ENCODE peak calls at places on chromosome 7, in seven cellular contexts. A is iPS-NIHi11; R is GM13976; G is hippocampal formation; X is AG09319; S is CD4-positive, CD25-positive, alpha-beta regulatory T cell; D is AG04450. J is an unnamed sample.

GRCh38 chr7:27172823-27173411 is 1.2 kb downstream of the HOXA10 start:
- DNase-seq in A (peak), R (no peak), G (no peak), X (no peak), S (no peak), D (no peak), J (no peak)

GRCh38 chr7:17234398-17235021 is 63.9 kb upstream of the AHR start:
- DNase-seq in A (no peak), R (peak), G (no peak), X (peak), S (peak), D (peak), J (peak)

GRCh38 chr7:1278543-1278942 is 45.9 kb downstream of the UNCX start:
- DNase-seq in A (no peak), R (no peak), G (no peak), X (no peak), S (no peak), D (no peak), J (no peak)

GRCh38 chr7:73638921-73639320 is 14.6 kb upstream of the MLXIPL start:
- DNase-seq in A (no peak), R (no peak), G (no peak), X (no peak), S (no peak), D (no peak), J (no peak)

GRCh38 chr7:64312826-64313225 is 935 bp upstream of the ZNF736 start:
- DNase-seq in A (no peak), R (no peak), G (no peak), X (no peak), S (no peak), D (no peak), J (no peak)

GRCh38 chr7:95537483-95537882 is 51.7 kb downstream of the ASB4 start:
- DNase-seq in A (no peak), R (no peak), G (no peak), X (no peak), S (no peak), D (no peak), J (no peak)

GRCh38 chr7:76234931-76235441 is 33.3 kb downstream of the SRRM3 start:
- DNase-seq in A (peak), R (peak), G (peak), X (peak), S (peak), D (peak), J (peak)

GRCh38 chr7:117673367-117673766 is 193.5 kb downstream of the CFTR start:
- DNase-seq in A (peak), R (no peak), G (peak), X (no peak), S (no peak), D (no peak), J (no peak)

GRCh38 chr7:64997927-64998391 is 7.1 kb upstream of the ZNF117 start:
- DNase-seq in A (peak), R (no peak), G (no peak), X (no peak), S (no peak), D (no peak), J (no peak)

GRCh38 chr7:140631006-140631405 is 9.6 kb downstream of the DENND2A start:
- DNase-seq in A (no peak), R (no peak), G (no peak), X (no peak), S (no peak), D (no peak), J (no peak)

GRCh38 chr7:159098795-159099194 is 45.9 kb downstream of the VIPR2 start:
- DNase-seq in A (no peak), R (no peak), G (no peak), X (no peak), S (no peak), D (no peak), J (no peak)

GRCh38 chr7:47518827-47519226 is 63.1 kb downstream of the TNS3 start:
- DNase-seq in A (no peak), R (no peak), G (no peak), X (no peak), S (no peak), D (no peak), J (no peak)

GRCh38 chr7:135645296-135645904 is 16.9 kb upstream of the STMP1 start:
- DNase-seq in A (peak), R (peak), G (no peak), X (no peak), S (peak), D (no peak), J (peak)

GRCh38 chr7:105136221-105136620 is 122.2 kb downstream of the KMT2E start:
- DNase-seq in A (no peak), R (no peak), G (no peak), X (no peak), S (no peak), D (no peak), J (no peak)

GRCh38 chr7:35630024-35630423 is 64.9 kb downstream of the HERPUD2 start:
- DNase-seq in A (no peak), R (no peak), G (no peak), X (no peak), S (no peak), D (no peak), J (no peak)

GRCh38 chr7:15937571-15937970 is 251.1 kb upstream of the MEOX2 start:
- DNase-seq in A (no peak), R (no peak), G (no peak), X (no peak), S (no peak), D (no peak), J (no peak)

GRCh38 chr7:158279539-158280466 is 307.8 kb downstream of the PTPRN2 start:
- DNase-seq in A (no peak), R (no peak), G (no peak), X (no peak), S (no peak), D (no peak), J (no peak)

J was measured in GM12865.